ENCODE peak calls at places on chromosomes 4 and X, in four cellular contexts. O is BE2C, X is activated B cell treated with CpG ODN at 0.5 μM for 24 hours, Q is epithelial cell of esophagus. V is an unnamed sample.
A peak's percentile ranks its signal among the peaks of the same experiment; 100 is the strongest.

GRCh38 chr4:107449611-107450369 is 270.2 kb downstream of the PAPSS1 start:
- DNase-seq in O (no peak), X (no peak), Q (no peak), V (no peak)

GRCh38 chr4:7966281-7967062 is 26.8 kb upstream of the AFAP1 start:
- DNase-seq in O (no peak), X (no peak), Q (no peak), V (no peak)

GRCh38 chrX:135639066-135639815 is 74.2 kb upstream of the CT45A1 start:
- DNase-seq in O (no peak), X (no peak), Q (no peak), V (no peak)

GRCh38 chrX:6851140-6851539 is 296.4 kb upstream of the STS start:
- DNase-seq in O (no peak), X (no peak), Q (no peak), V (no peak)

GRCh38 chr4:1731180-1731579 is 9.9 kb downstream of the TACC3 start:
- DNase-seq in O (no peak), X (no peak), Q (peak; percentile 85), V (no peak)

GRCh38 chr4:142473218-142473959 is 372.7 kb downstream of the INPP4B start:
- DNase-seq in O (peak; percentile 31), X (no peak), Q (peak; percentile 46), V (no peak)

GRCh38 chr4:178738026-178738425 is 1295.8 kb upstream of the AGA start:
- DNase-seq in O (no peak), X (no peak), Q (peak; percentile 0), V (no peak)

GRCh38 chr4:13618212-13618806 is 9.2 kb downstream of the BOD1L1 start:
- DNase-seq in O (no peak), X (no peak), Q (no peak), V (no peak)

GRCh38 chr4:19735012-19735411 is 516.7 kb upstream of the SLIT2 start:
- DNase-seq in O (no peak), X (no peak), Q (no peak), V (no peak)

GRCh38 chr4:138310498-138310897 is 68.3 kb upstream of the SLC7A11 start:
- DNase-seq in O (no peak), X (no peak), Q (peak; percentile 74), V (no peak)

GRCh38 chrX:43969504-43970501 is 3.4 kb downstream of the NDP start:
- DNase-seq in O (no peak), X (no peak), Q (peak; percentile 2), V (no peak)

GRCh38 chr4:128163177-128164117 is 102.3 kb downstream of the LARP1B start:
- DNase-seq in O (no peak), X (no peak), Q (peak; percentile 85), V (no peak)

GRCh38 chrX:22296871-22297270 is 24.2 kb downstream of the CBLL2 start:
- DNase-seq in O (no peak), X (no peak), Q (no peak), V (no peak)

GRCh38 chr4:3262208-3263052 is 13.5 kb downstream of the MSANTD1 start:
- DNase-seq in O (no peak), X (no peak), Q (no peak), V (no peak)

GRCh38 chr4:137471895-137472294 is 60.4 kb downstream of the PCDH18 start:
- DNase-seq in O (no peak), X (no peak), Q (peak; percentile 64), V (no peak)

GRCh38 chr4:133146574-133147198 is 2.4 kb upstream of the PCDH10 start:
- DNase-seq in O (peak; percentile 81), X (no peak), Q (peak; percentile 54), V (peak; percentile 49)

GRCh38 chr4:118834960-118835895 is 698 bp downstream of the SEC24D start:
- DNase-seq in O (peak; percentile 60), X (peak; percentile 31), Q (peak; percentile 82), V (peak; percentile 59)

GRCh38 chrX:138740361-138740760 is 28.8 kb upstream of the FGF13 start:
- DNase-seq in O (no peak), X (no peak), Q (no peak), V (no peak)

GRCh38 chrX:30039768-30040167 is 175.6 kb upstream of the MAGEB2 start:
- DNase-seq in O (no peak), X (no peak), Q (no peak), V (no peak)

GRCh38 chr4:147550626-147551250 is 66.5 kb upstream of the TMEM184C start:
- DNase-seq in O (peak; percentile 51), X (no peak), Q (peak; percentile 60), V (peak; percentile 43)

GRCh38 chr4:100362363-100362762 is 155.5 kb downstream of the EMCN start:
- DNase-seq in O (no peak), X (no peak), Q (peak; percentile 20), V (no peak)

GRCh38 chr4:21795091-21795490 is 153.5 kb downstream of the KCNIP4 start:
- DNase-seq in O (no peak), X (no peak), Q (no peak), V (no peak)

GRCh38 chr4:51831133-51831532 is 11.8 kb upstream of the DCUN1D4 start:
- DNase-seq in O (peak; percentile 79), X (peak; percentile 34), Q (peak; percentile 64), V (no peak)

GRCh38 chr4:153228512-153229145 is 24.4 kb downstream of the TRIM2 start:
- DNase-seq in O (no peak), X (no peak), Q (no peak), V (no peak)

GRCh38 chr4:102586002-102586643 is 85.0 kb downstream of the NFKB1 start:
- DNase-seq in O (no peak), X (no peak), Q (peak; percentile 38), V (peak; percentile 21)

GRCh38 chr4:180973894-180974293 is 1269.3 kb upstream of the TENM3 start:
- DNase-seq in O (no peak), X (no peak), Q (no peak), V (no peak)

GRCh38 chr4:100062921-100063320 is 112.8 kb upstream of the H2AZ1 start:
- DNase-seq in O (no peak), X (no peak), Q (no peak), V (no peak)

GRCh38 chr4:101156619-101157310 is 190.6 kb downstream of the PPP3CA start:
- DNase-seq in O (no peak), X (no peak), Q (no peak), V (no peak)

GRCh38 chr4:7654550-7655266 is 220.0 kb upstream of the PSAPL1 start:
- DNase-seq in O (no peak), X (no peak), Q (no peak), V (no peak)

GRCh38 chr4:52780206-52780605 is 29.0 kb upstream of the ERVMER34-1 start:
- DNase-seq in O (no peak), X (no peak), Q (peak; percentile 40), V (no peak)

GRCh38 chr4:153684182-153685073 is at the start of gene TLR2:
- DNase-seq in O (peak; percentile 16), X (peak; percentile 66), Q (peak; percentile 65), V (peak; percentile 82)

GRCh38 chr4:76199664-76200211 is 13.9 kb downstream of the SCARB2 start:
- DNase-seq in O (peak; percentile 36), X (peak; percentile 52), Q (no peak), V (peak; percentile 52)

GRCh38 chr4:150305995-150306394 is 227.8 kb downstream of the DCLK2 start:
- DNase-seq in O (no peak), X (no peak), Q (peak; percentile 49), V (no peak)

GRCh38 chr4:184664445-184665210 is 15.1 kb downstream of the PRIMPOL start:
- DNase-seq in O (peak; percentile 26), X (no peak), Q (peak; percentile 36), V (no peak)

GRCh38 chr4:78324625-78325024 is 226.9 kb upstream of the ANXA3 start:
- DNase-seq in O (peak; percentile 53), X (no peak), Q (no peak), V (no peak)

GRCh38 chrX:135977611-135978010 is 3.8 kb upstream of the MMGT1 start:
- DNase-seq in O (no peak), X (no peak), Q (peak; percentile 57), V (no peak)

GRCh38 chr4:3426465-3427133 is 15.2 kb upstream of the HGFAC start:
- DNase-seq in O (no peak), X (no peak), Q (no peak), V (no peak)

GRCh38 chrX:139058831-139059495 is 347.4 kb upstream of the FGF13 start:
- DNase-seq in O (no peak), X (no peak), Q (peak; percentile 74), V (no peak)

GRCh38 chr4:186669159-186669720 is 54.4 kb downstream of the FAT1 start:
- DNase-seq in O (no peak), X (no peak), Q (peak; percentile 61), V (no peak)

GRCh38 chr4:186666252-186666651 is 57.4 kb downstream of the FAT1 start:
- DNase-seq in O (no peak), X (no peak), Q (no peak), V (no peak)

GRCh38 chr4:186666750-186667149 is 56.9 kb downstream of the FAT1 start:
- DNase-seq in O (no peak), X (no peak), Q (peak; percentile 66), V (no peak)

GRCh38 chr4:186669735-186670134 is 53.9 kb downstream of the FAT1 start:
- DNase-seq in O (no peak), X (no peak), Q (no peak), V (no peak)
- TF ChIP-seq CTCF in O (no peak), X (no peak), Q (no peak), V (no peak)

GRCh38 chrX:57266871-57267270 is 19.6 kb upstream of the FAAH2 start:
- DNase-seq in O (no peak), X (no peak), Q (no peak), V (no peak)
- TF ChIP-seq CTCF in O (no peak), X (no peak), Q (no peak), V (no peak)

GRCh38 chrX:46184749-46185148 is 360.5 kb downstream of the ZNF674 start:
- DNase-seq in O (no peak), X (no peak), Q (peak; percentile 85), V (no peak)

GRCh38 chrX:46178763-46179162 is 366.5 kb downstream of the ZNF674 start:
- DNase-seq in O (no peak), X (no peak), Q (no peak), V (no peak)

GRCh38 chrX:46180258-46180687 is 364.9 kb downstream of the ZNF674 start:
- DNase-seq in O (peak; percentile 6), X (no peak), Q (peak; percentile 50), V (no peak)

GRCh38 chrX:46179748-46180147 is 365.5 kb downstream of the ZNF674 start:
- DNase-seq in O (no peak), X (no peak), Q (peak; percentile 34), V (no peak)
- TF ChIP-seq CTCF in O (no peak), X (no peak), Q (no peak), V (no peak)

DNA sequence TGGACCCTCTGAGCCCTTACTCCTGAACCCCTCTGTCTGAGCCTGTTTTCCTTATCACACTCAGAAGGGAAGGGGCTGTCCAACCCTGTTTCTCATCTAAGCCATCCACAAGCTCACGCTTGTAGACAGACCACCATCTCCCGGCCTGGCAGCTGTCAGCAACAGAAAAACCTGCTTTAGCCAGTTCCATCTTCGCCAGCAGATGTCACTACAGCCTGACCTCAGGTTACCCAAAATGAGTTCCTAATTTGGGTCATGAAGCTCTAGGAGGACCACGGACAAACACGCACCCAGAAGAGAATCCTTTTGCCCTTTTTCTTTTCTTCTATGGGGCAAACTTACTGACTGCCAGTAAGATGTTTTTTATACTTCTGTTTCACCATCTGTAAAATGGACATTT is 445.4 kb downstream of the BCOR start:
- DNase-seq in O (peak; percentile 41), X (no peak), Q (peak; percentile 24), V (peak; percentile 41)
- TF ChIP-seq CTCF in O (peak; percentile 59), X (no peak), Q (peak; percentile 46), V (no peak)

V was measured in GM13976.